ENCODE peak calls at places on chromosomes 16 and 17, in four cellular contexts. One of them, this sample, is unnamed.

GRCh38 chr16:88454315-88455057 is 1.4 kb downstream of the ZFPM1 start:
- DNase-seq in K562: no peak
- DNase-seq in A549: peak; percentile 60
- DNase-seq in HepG2: no peak
- DNase-seq in this sample: no peak

GRCh38 chr16:47907109-47907508 is 248.7 kb downstream of the ABCC12 start:
- DNase-seq in K562: no peak
- DNase-seq in HepG2: no peak
- DNase-seq in A549: no peak
- DNase-seq in this sample: no peak

GRCh38 chr16:57688987-57689771 is 5.4 kb upstream of the DRC7 start:
- DNase-seq in HepG2: no peak
- DNase-seq in K562: no peak
- DNase-seq in A549: no peak
- DNase-seq in this sample: no peak

GRCh38 chr17:29677139-29677834 is 54.6 kb upstream of the CORO6 start:
- DNase-seq in HepG2: no peak
- DNase-seq in K562: no peak
- DNase-seq in A549: no peak
- DNase-seq in this sample: no peak

GRCh38 chr16:23367564-23367963 is 65.5 kb downstream of the SCNN1B start:
- DNase-seq in A549: no peak
- DNase-seq in HepG2: no peak
- DNase-seq in K562: no peak
- DNase-seq in this sample: no peak

GRCh38 chr17:34235389-34236028 is 19.6 kb upstream of the CCL2 start:
- DNase-seq in HepG2: no peak
- DNase-seq in A549: no peak
- DNase-seq in K562: no peak
- DNase-seq in this sample: peak; percentile 65

GRCh38 chr16:29898786-29899515 is 399 bp downstream of the SEZ6L2 start:
- DNase-seq in K562: no peak
- DNase-seq in HepG2: no peak
- DNase-seq in A549: peak; percentile 58
- DNase-seq in this sample: no peak

GRCh38 chr16:72291531-72291981 is 119.6 kb upstream of the PMFBP1 start:
- DNase-seq in HepG2: peak; percentile 28
- DNase-seq in A549: peak; percentile 53
- DNase-seq in K562: no peak
- DNase-seq in this sample: peak; percentile 94

GRCh38 chr16:51151435-51151950 is 423 bp upstream of the SALL1 start:
- DNase-seq in A549: no peak
- DNase-seq in HepG2: peak; percentile 86
- DNase-seq in K562: no peak
- DNase-seq in this sample: peak; percentile 70

GRCh38 chr16:72434159-72434558 is 262.2 kb upstream of the PMFBP1 start:
- DNase-seq in A549: no peak
- DNase-seq in HepG2: no peak
- DNase-seq in K562: no peak
- DNase-seq in this sample: peak; percentile 47

GRCh38 chr17:6639651-6640535 is 618 bp downstream of the KIAA0753 start:
- DNase-seq in HepG2: no peak
- DNase-seq in A549: no peak
- DNase-seq in K562: peak; percentile 19
- DNase-seq in this sample: peak; percentile 38
- TF ChIP-seq MAZ in HepG2: no peak
- TF ChIP-seq MAZ in A549: no peak
- TF ChIP-seq MAZ in K562: no peak
- TF ChIP-seq MAZ in this sample: no peak

DNA sequence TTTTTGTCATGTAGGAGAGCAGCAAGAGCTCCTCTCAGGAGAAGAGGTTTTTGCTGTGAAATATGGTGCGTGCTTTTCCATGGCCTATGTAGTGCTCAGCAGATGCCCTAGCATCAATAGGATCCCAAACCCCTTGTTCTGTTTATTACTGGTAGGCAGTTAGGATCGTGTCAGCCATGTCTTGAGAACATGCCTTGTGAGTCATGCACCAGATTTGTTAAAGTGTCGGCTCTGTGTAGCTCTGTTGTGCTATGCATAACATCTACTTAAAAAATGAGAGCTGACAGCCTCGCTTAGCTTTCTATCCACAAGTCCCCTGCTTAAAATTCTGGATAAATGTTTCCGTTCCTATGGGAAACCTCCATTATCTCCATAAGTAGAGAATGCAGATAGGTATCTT is 4.4 kb upstream of the EIF4A3 start:
- DNase-seq in HepG2: no peak
- DNase-seq in K562: no peak
- DNase-seq in A549: no peak
- DNase-seq in this sample: peak; percentile 86
- TF ChIP-seq RFX5 in HepG2: no peak
- TF ChIP-seq RFX5 in K562: no peak
- TF ChIP-seq RFX5 in A549: no peak
- TF ChIP-seq RFX5 in this sample: no peak

GRCh38 chr17:49783051-49783715 is 5.3 kb upstream of the KAT7 start:
- DNase-seq in K562: no peak
- DNase-seq in A549: no peak
- DNase-seq in HepG2: no peak
- DNase-seq in this sample: no peak
- TF ChIP-seq MAZ in K562: no peak
- TF ChIP-seq MAZ in A549: no peak
- TF ChIP-seq MAZ in HepG2: no peak
- TF ChIP-seq MAZ in this sample: no peak

GRCh38 chr17:55284001-55284884 is 19.5 kb downstream of the HLF start:
- DNase-seq in K562: no peak
- DNase-seq in A549: no peak
- DNase-seq in HepG2: peak; percentile 99
- DNase-seq in this sample: no peak

GRCh38 chr17:55284944-55285339 is 20.2 kb downstream of the HLF start:
- DNase-seq in K562: no peak
- DNase-seq in HepG2: no peak
- DNase-seq in A549: no peak
- DNase-seq in this sample: no peak

GRCh38 chr17:55282379-55282702 is 17.6 kb downstream of the HLF start:
- DNase-seq in A549: no peak
- DNase-seq in K562: no peak
- DNase-seq in HepG2: no peak
- DNase-seq in this sample: no peak

GRCh38 chr17:55281592-55282378 is 17.0 kb downstream of the HLF start:
- DNase-seq in A549: no peak
- DNase-seq in HepG2: no peak
- DNase-seq in K562: no peak
- DNase-seq in this sample: no peak

DNA sequence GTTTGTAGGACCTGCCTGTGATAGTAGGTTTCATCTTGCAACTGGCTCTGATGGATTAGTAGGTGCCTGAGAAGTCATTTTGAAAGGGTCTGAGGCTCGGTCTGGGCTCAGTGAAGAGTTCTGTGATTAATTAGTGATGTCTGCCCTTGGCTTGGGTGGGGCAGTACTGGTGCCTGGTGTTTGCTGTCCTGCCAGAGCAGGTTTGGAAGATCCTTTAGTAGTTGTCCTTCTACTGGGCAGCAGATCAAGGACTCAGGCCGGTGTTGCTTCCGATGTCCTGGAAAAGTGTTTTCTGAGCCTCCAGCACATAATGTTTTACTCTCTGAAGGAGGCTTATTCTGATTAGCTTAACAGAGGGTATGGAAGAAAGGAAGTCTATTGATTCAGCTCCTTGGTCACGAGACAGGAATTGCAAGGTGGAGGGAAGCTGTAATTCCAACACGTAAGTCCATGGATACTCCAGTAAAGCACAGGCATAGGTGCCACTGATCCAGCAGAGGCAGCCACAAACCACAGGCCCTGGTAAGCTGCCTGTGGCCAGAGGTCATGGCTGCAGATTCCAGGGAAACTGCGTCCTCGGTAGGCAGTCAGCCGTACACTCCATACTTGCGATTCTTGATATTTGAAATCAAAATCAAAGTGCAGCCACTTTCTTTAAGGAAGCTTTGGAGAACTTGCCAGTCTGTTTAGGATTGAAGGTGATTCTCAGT is 18.7 kb downstream of the HLF start:
- DNase-seq in K562: no peak
- DNase-seq in HepG2: peak; percentile 68
- DNase-seq in A549: no peak
- DNase-seq in this sample: no peak
- TF ChIP-seq RFX5 in K562: no peak
- TF ChIP-seq RFX5 in HepG2: no peak
- TF ChIP-seq RFX5 in A549: no peak
- TF ChIP-seq RFX5 in this sample: no peak

GRCh38 chr17:79833744-79834574 is 5.3 kb downstream of the CBX4 start:
- DNase-seq in A549: no peak
- DNase-seq in HepG2: no peak
- DNase-seq in K562: peak; percentile 43
- DNase-seq in this sample: no peak
- TF ChIP-seq MAZ in A549: no peak
- TF ChIP-seq MAZ in HepG2: no peak
- TF ChIP-seq MAZ in K562: peak; percentile 20
- TF ChIP-seq MAZ in this sample: no peak

GRCh38 chr17:51032850-51033249 is 87.8 kb downstream of the SPAG9 start:
- DNase-seq in A549: no peak
- DNase-seq in HepG2: no peak
- DNase-seq in K562: no peak
- DNase-seq in this sample: peak; percentile 64
- TF ChIP-seq RFX5 in A549: no peak
- TF ChIP-seq RFX5 in HepG2: no peak
- TF ChIP-seq RFX5 in K562: no peak
- TF ChIP-seq RFX5 in this sample: no peak

GRCh38 chr17:16085066-16085699 is 85.6 kb downstream of the TTC19 start:
- DNase-seq in A549: no peak
- DNase-seq in HepG2: no peak
- DNase-seq in K562: no peak
- DNase-seq in this sample: peak; percentile 89
- TF ChIP-seq MAZ in A549: no peak
- TF ChIP-seq MAZ in HepG2: no peak
- TF ChIP-seq MAZ in K562: no peak
- TF ChIP-seq MAZ in this sample: no peak

DNA sequence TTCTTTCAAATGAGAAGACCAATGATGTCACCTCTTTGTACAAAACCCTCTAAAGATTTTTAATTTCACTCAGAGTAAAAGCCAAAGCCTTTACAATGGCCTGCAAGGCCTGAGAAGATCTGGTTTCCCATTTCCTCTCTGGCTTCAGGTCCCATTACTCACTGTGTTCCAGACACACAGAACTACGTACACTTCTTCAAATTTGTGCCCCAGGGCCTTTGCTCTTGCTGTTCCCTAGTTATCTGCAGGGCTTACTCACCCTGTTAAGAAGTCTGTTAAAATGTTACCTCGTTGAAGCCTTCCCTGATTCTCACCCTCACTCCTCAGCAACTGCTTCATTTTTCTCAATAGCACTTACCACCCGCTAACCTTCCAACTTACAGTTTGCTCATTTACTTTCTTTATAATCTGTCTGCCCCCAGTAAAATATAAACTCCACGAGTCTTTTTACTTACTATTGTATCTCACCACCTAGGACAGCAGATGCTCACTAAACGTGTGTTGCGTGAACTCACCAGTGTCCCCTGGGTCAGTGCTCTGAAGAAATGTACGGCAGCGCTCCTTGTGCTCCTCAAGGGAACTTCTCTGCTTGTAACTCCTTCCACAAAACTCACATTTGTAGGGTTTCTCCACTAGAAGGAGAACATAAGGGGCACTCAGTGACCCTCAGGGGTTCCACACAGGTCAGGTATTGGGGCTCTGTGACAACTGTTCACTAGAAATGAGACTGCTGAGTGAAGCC is 50.2 kb downstream of the GRB7 start:
- DNase-seq in HepG2: no peak
- DNase-seq in A549: no peak
- DNase-seq in K562: no peak
- DNase-seq in this sample: no peak
- TF ChIP-seq RFX5 in HepG2: no peak
- TF ChIP-seq RFX5 in A549: no peak
- TF ChIP-seq RFX5 in K562: no peak
- TF ChIP-seq RFX5 in this sample: no peak

DNA sequence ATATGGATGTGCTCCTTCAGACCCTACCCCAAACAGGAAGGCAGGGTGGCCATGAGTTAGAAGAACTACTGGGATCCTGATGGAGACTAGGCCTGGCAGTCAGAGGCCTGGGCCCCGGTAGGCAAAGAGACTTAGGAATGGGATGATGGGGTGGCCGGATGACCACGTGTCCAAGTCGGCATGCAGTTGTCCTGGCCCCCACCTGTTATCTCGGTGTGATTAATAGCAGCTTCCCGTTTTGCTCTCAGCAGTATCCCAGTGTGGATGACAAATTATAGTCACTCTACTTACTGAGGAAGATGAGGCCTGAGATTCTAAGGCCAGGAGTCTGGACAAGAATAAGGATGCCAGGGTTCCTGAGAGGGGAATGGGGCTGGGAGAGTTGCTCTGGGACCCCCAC is 1.5 kb downstream of the TNFSF12 start:
- DNase-seq in K562: no peak
- DNase-seq in HepG2: no peak
- DNase-seq in A549: no peak
- DNase-seq in this sample: no peak
- TF ChIP-seq MAZ in K562: no peak
- TF ChIP-seq MAZ in HepG2: no peak
- TF ChIP-seq MAZ in A549: no peak
- TF ChIP-seq MAZ in this sample: no peak

This sample was measured in IMR-90.